ENCODE peak calls at places on chromosomes 6 and 20, in five cellular contexts. J is SJSA1; L is naive thymus-derived CD4-positive, alpha-beta T cell; U is upper lobe of right lung; C is heart left ventricle. A is an unnamed sample.

GRCh38 chr6:35330541-35331119 is 11.7 kb upstream of the PPARD start:
- DNase-seq in U (no peak), L (no peak), C (no peak), J (no peak), A (no peak)

GRCh38 chr20:9514461-9515210 is at the start of gene LAMP5:
- DNase-seq in J (no peak), C (no peak), L (no peak), U (no peak), A (no peak)

GRCh38 chr20:55252525-55252924 is 752.8 kb downstream of the CBLN4 start:
- DNase-seq in C (no peak), U (no peak), J (no peak), L (no peak), A (no peak)

GRCh38 chr6:109580519-109580918 is 97.5 kb upstream of the ZBTB24 start:
- DNase-seq in J (no peak), U (no peak), L (no peak), C (no peak), A (no peak)

GRCh38 chr20:13625241-13625981 is 13.3 kb downstream of the TASP1 start:
- DNase-seq in C (no peak), U (no peak), J (no peak), L (no peak), A (peak; percentile 46)

GRCh38 chr20:10603378-10603777 is 70.4 kb downstream of the JAG1 start:
- DNase-seq in C (no peak), J (no peak), L (no peak), U (no peak), A (no peak)

GRCh38 chr20:1994627-1995026 is 769 bp upstream of the PDYN start:
- DNase-seq in J (no peak), L (no peak), U (no peak), C (no peak), A (no peak)

GRCh38 chr6:21594427-21595264 is 1.1 kb downstream of the SOX4 start:
- DNase-seq in U (peak; percentile 89), C (peak; percentile 55), J (peak; percentile 56), L (peak; percentile 43), A (peak; percentile 64)

GRCh38 chr6:111564482-111564945 is 41.2 kb downstream of the TRAF3IP2 start:
- DNase-seq in C (no peak), L (no peak), U (no peak), J (peak; percentile 53), A (peak; percentile 70)

GRCh38 chr20:36847710-36848040 is 28.3 kb upstream of the TLDC2 start:
- DNase-seq in L (no peak), J (no peak), C (no peak), U (no peak), A (no peak)

GRCh38 chr20:36847009-36847709 is 28.8 kb upstream of the TLDC2 start:
- DNase-seq in C (peak; percentile 76), L (no peak), U (no peak), J (no peak), A (no peak)

GRCh38 chr20:36849333-36850065 is 26.4 kb upstream of the TLDC2 start:
- DNase-seq in U (no peak), L (no peak), J (no peak), C (no peak), A (no peak)

GRCh38 chr20:36848677-36849076 is 27.3 kb upstream of the TLDC2 start:
- DNase-seq in U (no peak), L (no peak), J (no peak), C (no peak), A (no peak)

GRCh38 chr20:36848078-36848660 is 27.8 kb upstream of the TLDC2 start:
- DNase-seq in J (peak; percentile 89), L (no peak), U (no peak), C (peak; percentile 79), A (no peak)
- H3K4me1 ChIP-seq in J (peaks cover 38% of the 10 kb centered on the region), L (no peaks in the 10 kb centered on the region), U (peaks cover 58% of the 10 kb centered on the region), C (peaks cover 89% of the 10 kb centered on the region), A (no peaks in the 10 kb centered on the region)

GRCh38 chr6:2545351-2545750 is 205.4 kb downstream of the MYLK4 start:
- DNase-seq in U (no peak), L (no peak), J (no peak), C (no peak), A (no peak)
- H3K4me1 ChIP-seq in U (peaks cover 14% of the 10 kb centered on the region), L (peaks cover 16% of the 10 kb centered on the region), J (peaks cover 27% of the 10 kb centered on the region), C (no peaks in the 10 kb centered on the region), A (peaks cover 27% of the 10 kb centered on the region)

GRCh38 chr6:87926072-87926471 is 121.6 kb upstream of the SPACA1 start:
- DNase-seq in J (no peak), L (no peak), U (no peak), C (no peak), A (no peak)
- H3K4me1 ChIP-seq in J (peaks cover 9% of the 10 kb centered on the region), L (peaks cover 5% of the 10 kb centered on the region), U (no peaks in the 10 kb centered on the region), C (peaks cover 9% of the 10 kb centered on the region), A (no peaks in the 10 kb centered on the region)

DNA sequence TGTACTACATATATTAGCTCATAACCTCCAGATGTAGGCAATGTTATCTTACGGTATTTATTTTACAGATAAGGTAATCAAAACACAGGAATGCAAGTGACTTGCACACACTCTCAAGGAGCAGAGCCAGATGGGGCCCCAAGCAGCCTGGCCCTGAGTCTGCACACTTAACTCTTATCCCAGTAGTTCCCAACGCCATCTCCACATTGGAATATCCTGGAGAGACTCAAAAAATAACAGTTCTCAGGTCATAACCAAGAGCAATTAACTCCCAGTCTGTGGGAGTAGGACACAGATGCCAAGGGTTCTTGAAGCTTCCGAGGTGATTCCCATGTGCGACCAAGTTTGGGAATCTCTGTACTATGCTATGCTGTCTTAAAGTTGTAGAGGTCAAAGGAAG is 398.7 kb downstream of the PHF3 start:
- DNase-seq in U (no peak), L (no peak), J (no peak), C (no peak), A (no peak)
- H3K4me1 ChIP-seq in U (no peaks in the 10 kb centered on the region), L (no peaks in the 10 kb centered on the region), J (no peaks in the 10 kb centered on the region), C (no peaks in the 10 kb centered on the region), A (no peaks in the 10 kb centered on the region)